ENCODE peak calls at places on chromosomes 3 and 15, in five cellular contexts. H is heart left ventricle; E is stimulated activated CD4-positive, alpha-beta T cell treated with anti-CD3 and anti-CD28 coated beads, Interleukin-2, amount 100 ng/mL, for 24 hours; Z is foreskin fibroblast; R is PC-3. Q is an unnamed sample.

GRCh38 chr3:195117978-195118581 is 152.9 kb downstream of the XXYLT1 start:
- DNase-seq in E (no peak), H (no peak), Z (no peak), R (peak; percentile 89), Q (no peak)

GRCh38 chr15:100125627-100126231 is 216.0 kb downstream of the ADAMTS17 start:
- DNase-seq in E (no peak), H (peak; percentile 82), Z (no peak), R (no peak), Q (no peak)

GRCh38 chr3:107884719-107885460 is 205.9 kb downstream of the CD47 start:
- DNase-seq in R (peak; percentile 86), H (peak; percentile 41), E (no peak), Z (peak; percentile 70), Q (no peak)

GRCh38 chr3:126523745-126524428 is at the start of gene CHST13:
- DNase-seq in R (peak; percentile 19), H (peak; percentile 68), E (peak; percentile 17), Z (peak; percentile 62), Q (no peak)

GRCh38 chr3:149881879-149882278 is 68.9 kb downstream of the RNF13 start:
- DNase-seq in R (no peak), H (no peak), E (no peak), Z (no peak), Q (no peak)

GRCh38 chr3:64342940-64343691 is 117.8 kb upstream of the PRICKLE2 start:
- DNase-seq in E (no peak), H (no peak), R (peak; percentile 71), Z (peak; percentile 96), Q (no peak)

GRCh38 chr3:62445267-62445666 is 71.9 kb upstream of the FEZF2 start:
- DNase-seq in E (no peak), R (no peak), Z (peak; percentile 38), H (no peak), Q (peak; percentile 21)

GRCh38 chr3:160003520-160004128 is 15.0 kb downstream of the IL12A start:
- DNase-seq in E (peak; percentile 49), H (peak; percentile 62), R (peak; percentile 78), Z (peak; percentile 72), Q (no peak)

GRCh38 chr3:58163234-58163633 is 47.5 kb downstream of the DNASE1L3 start:
- DNase-seq in H (no peak), Z (peak; percentile 47), E (no peak), R (no peak), Q (no peak)

GRCh38 chr3:31572605-31573459 is 40.1 kb downstream of the STT3B start:
- DNase-seq in E (no peak), H (no peak), R (no peak), Z (no peak), Q (no peak)

GRCh38 chr3:128697336-128697735 is 28.6 kb upstream of the RAB7A start:
- DNase-seq in R (no peak), H (no peak), Z (no peak), E (no peak), Q (no peak)

GRCh38 chr3:78177780-78178179 is 1137.9 kb downstream of the ROBO2 start:
- DNase-seq in Z (no peak), H (no peak), E (no peak), R (peak; percentile 10), Q (no peak)

GRCh38 chr3:134704556-134704955 is 53.7 kb upstream of the KY start:
- DNase-seq in R (no peak), E (no peak), Z (no peak), H (no peak), Q (no peak)

GRCh38 chr3:177053107-177053506 is 144.2 kb downstream of the TBL1XR1 start:
- DNase-seq in E (no peak), H (no peak), R (no peak), Z (no peak), Q (no peak)

GRCh38 chr3:94070341-94070911 is 7.6 kb downstream of the NSUN3 start:
- DNase-seq in E (no peak), Z (no peak), R (no peak), H (no peak), Q (no peak)

GRCh38 chr3:120418866-120419490 is 31.8 kb downstream of the FSTL1 start:
- DNase-seq in H (peak; percentile 77), R (peak; percentile 79), E (peak; percentile 1), Z (peak; percentile 65), Q (no peak)

GRCh38 chr15:53611145-53611920 is 148.1 kb downstream of the WDR72 start:
- DNase-seq in H (no peak), E (no peak), R (peak; percentile 21), Z (no peak), Q (no peak)

GRCh38 chr15:60572462-60573214 is 93.7 kb upstream of the ICE2 start:
- DNase-seq in Z (no peak), E (no peak), R (no peak), H (no peak), Q (no peak)

GRCh38 chr3:30597131-30597768 is 9.2 kb upstream of the TGFBR2 start:
- DNase-seq in H (no peak), E (no peak), Z (peak; percentile 89), R (peak; percentile 98), Q (no peak)

GRCh38 chr15:67783303-67783702 is 42.0 kb upstream of the SKOR1 start:
- DNase-seq in E (peak; percentile 13), H (no peak), R (no peak), Z (no peak), Q (peak; percentile 62)

GRCh38 chr3:82100378-82100777 is 338.9 kb upstream of the GBE1 start:
- DNase-seq in R (no peak), Z (no peak), H (no peak), E (no peak), Q (no peak)

GRCh38 chr3:158711886-158712285 is 20.4 kb downstream of the RARRES1 start:
- DNase-seq in H (no peak), E (no peak), R (peak; percentile 44), Z (peak; percentile 83), Q (no peak)

GRCh38 chr3:174355505-174355904 is 503.6 kb upstream of the NAALADL2 start:
- DNase-seq in R (peak; percentile 48), E (no peak), Z (peak; percentile 48), H (no peak), Q (no peak)

GRCh38 chr3:140428380-140428779 is 249.5 kb upstream of the TRIM42 start:
- DNase-seq in H (no peak), R (no peak), E (no peak), Z (no peak), Q (no peak)

GRCh38 chr15:32824777-32825176 is 107.0 kb downstream of the GREM1 start:
- DNase-seq in Z (peak; percentile 90), R (peak; percentile 97), H (no peak), E (no peak), Q (no peak)

GRCh38 chr3:102512734-102513518 is 78.1 kb downstream of the ZPLD1 start:
- DNase-seq in R (peak; percentile 75), H (no peak), Z (peak; percentile 8), E (no peak), Q (no peak)

GRCh38 chr15:25182736-25183445 is 228.1 kb downstream of the SNRPN start:
- DNase-seq in R (no peak), E (no peak), H (peak; percentile 13), Z (no peak), Q (no peak)

GRCh38 chr3:59247402-59247841 is 197.6 kb upstream of the CFAP20DC start:
- DNase-seq in H (no peak), R (peak; percentile 98), E (no peak), Z (no peak), Q (no peak)

GRCh38 chr3:141797167-141797773 is 34.1 kb downstream of the GRK7 start:
- DNase-seq in R (no peak), Z (peak; percentile 69), E (peak; percentile 56), H (peak; percentile 77), Q (peak; percentile 18)

GRCh38 chr3:69116897-69117296 is 5.5 kb downstream of the LMOD3 start:
- DNase-seq in R (peak; percentile 72), H (no peak), Z (no peak), E (no peak), Q (no peak)

GRCh38 chr3:170220871-170221270 is 1.4 kb upstream of the PRKCI start:
- DNase-seq in Z (peak; percentile 49), H (no peak), E (no peak), R (peak; percentile 71), Q (no peak)

GRCh38 chr15:69265347-69265955 is 33.3 kb upstream of the PAQR5 start:
- DNase-seq in R (peak; percentile 58), Z (peak; percentile 14), E (no peak), H (no peak), Q (no peak)

GRCh38 chr3:43400162-43400561 is 113.8 kb downstream of the SNRK start:
- DNase-seq in Z (no peak), E (no peak), R (no peak), H (no peak), Q (no peak)

GRCh38 chr3:194272861-194273266 is 78.3 kb downstream of the CPN2 start:
- DNase-seq in H (peak; percentile 23), Z (peak; percentile 87), R (no peak), E (no peak), Q (no peak)

GRCh38 chr15:34855893-34856292 is 60.5 kb upstream of the ACTC1 start:
- DNase-seq in E (no peak), H (no peak), Z (peak; percentile 55), R (peak; percentile 88), Q (no peak)

GRCh38 chr15:69126054-69126469 is 34.4 kb upstream of the GLCE start:
- DNase-seq in H (no peak), R (no peak), Z (peak; percentile 15), E (no peak), Q (no peak)

Q was measured in CD8-positive, alpha-beta memory T cell.